ENCODE peak calls at places on chromosomes 7 and 10, in five cellular contexts. One of them, this sample, is unnamed.

GRCh38 chr10:8033812-8034665 is 20.4 kb upstream of the GATA3 start:
- DNase-seq in HCT116: no peak
- DNase-seq in K562: no peak
- DNase-seq in GM12878: no peak
- DNase-seq in HepG2: no peak
- DNase-seq in this sample: no peak

GRCh38 chr7:82406937-82407336 is 36.6 kb downstream of the CACNA2D1 start:
- DNase-seq in HCT116: no peak
- DNase-seq in K562: no peak
- DNase-seq in GM12878: no peak
- DNase-seq in HepG2: no peak
- DNase-seq in this sample: no peak

GRCh38 chr7:144629011-144629410 is 206.8 kb downstream of the TPK1 start:
- DNase-seq in HCT116: no peak
- DNase-seq in K562: no peak
- DNase-seq in GM12878: no peak
- DNase-seq in HepG2: no peak
- DNase-seq in this sample: no peak

GRCh38 chr7:88339195-88339922 is 32.7 kb upstream of the STEAP4 start:
- DNase-seq in HCT116: no peak
- DNase-seq in K562: no peak
- DNase-seq in GM12878: no peak
- DNase-seq in HepG2: no peak
- DNase-seq in this sample: no peak

GRCh38 chr7:23594879-23595604 is 2.1 kb upstream of the CCDC126 start:
- DNase-seq in HCT116: peak
- DNase-seq in K562: peak
- DNase-seq in GM12878: peak
- DNase-seq in HepG2: peak
- DNase-seq in this sample: no peak

GRCh38 chr10:122474145-122474739 is 12.9 kb downstream of the HTRA1 start:
- DNase-seq in HCT116: no peak
- DNase-seq in K562: no peak
- DNase-seq in GM12878: no peak
- DNase-seq in HepG2: no peak
- DNase-seq in this sample: no peak

GRCh38 chr7:108347616-108348015 is 108.6 kb downstream of the NRCAM start:
- DNase-seq in HCT116: no peak
- DNase-seq in K562: peak
- DNase-seq in GM12878: no peak
- DNase-seq in HepG2: peak
- DNase-seq in this sample: peak

GRCh38 chr10:132365102-132365501 is 31.9 kb upstream of the PWWP2B start:
- DNase-seq in HCT116: no peak
- DNase-seq in K562: no peak
- DNase-seq in GM12878: no peak
- DNase-seq in HepG2: no peak
- DNase-seq in this sample: no peak

GRCh38 chr10:104340099-104340594 is 1.9 kb upstream of the ITPRIP start:
- DNase-seq in HCT116: no peak
- DNase-seq in K562: peak
- DNase-seq in GM12878: no peak
- DNase-seq in HepG2: no peak
- DNase-seq in this sample: no peak

GRCh38 chr10:88565072-88565471 is 18.0 kb downstream of the RNLS start:
- DNase-seq in HCT116: peak
- DNase-seq in K562: no peak
- DNase-seq in GM12878: no peak
- DNase-seq in HepG2: no peak
- DNase-seq in this sample: no peak

GRCh38 chr7:19969859-19970493 is 196.6 kb upstream of the TMEM196 start:
- DNase-seq in HCT116: peak
- DNase-seq in K562: no peak
- DNase-seq in GM12878: no peak
- DNase-seq in HepG2: peak
- DNase-seq in this sample: no peak

GRCh38 chr7:73537051-73537450 is 15.0 kb upstream of the BAZ1B start:
- DNase-seq in HCT116: no peak
- DNase-seq in K562: no peak
- DNase-seq in GM12878: no peak
- DNase-seq in HepG2: no peak
- DNase-seq in this sample: no peak

GRCh38 chr10:24669285-24669861 is 54.3 kb downstream of the ARHGAP21 start:
- DNase-seq in HCT116: no peak
- DNase-seq in K562: no peak
- DNase-seq in GM12878: no peak
- DNase-seq in HepG2: no peak
- DNase-seq in this sample: no peak

GRCh38 chr10:79052311-79053080 is 16.3 kb upstream of the ZMIZ1 start:
- DNase-seq in HCT116: no peak
- DNase-seq in K562: peak
- DNase-seq in GM12878: no peak
- DNase-seq in HepG2: peak
- DNase-seq in this sample: no peak

DNA sequence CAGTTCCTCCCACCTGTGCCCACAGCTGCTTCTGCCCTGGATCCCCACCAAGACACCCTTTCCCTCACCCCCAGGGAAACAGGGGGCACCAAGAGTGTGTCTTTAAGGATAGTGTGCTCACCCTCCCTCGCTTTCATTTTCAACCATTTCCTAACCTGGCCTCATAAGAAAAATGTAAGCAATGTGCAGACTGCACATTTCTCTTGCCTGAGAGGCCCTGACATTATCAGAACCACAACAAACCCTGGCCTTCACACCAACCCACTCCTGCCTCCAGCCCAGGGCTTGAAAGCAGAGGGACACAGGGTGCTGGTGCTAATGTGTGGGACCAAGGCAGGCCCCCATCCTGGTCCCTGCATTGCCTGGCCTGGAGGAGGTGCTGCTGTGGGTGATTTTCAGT is 11.0 kb upstream of the IMPDH1 start:
- DNase-seq in HCT116: no peak
- DNase-seq in K562: no peak
- DNase-seq in GM12878: no peak
- DNase-seq in HepG2: no peak
- DNase-seq in this sample: no peak
- TF ChIP-seq SRF in HCT116: no peak
- TF ChIP-seq SRF in K562: no peak
- TF ChIP-seq SRF in GM12878: no peak
- TF ChIP-seq SRF in HepG2: no peak
- TF ChIP-seq SRF in this sample: no peak

GRCh38 chr7:114820993-114821945 is 100.6 kb upstream of the MDFIC start:
- DNase-seq in HCT116: no peak
- DNase-seq in K562: no peak
- DNase-seq in GM12878: no peak
- DNase-seq in HepG2: no peak
- DNase-seq in this sample: no peak

GRCh38 chr7:114822131-114822530 is 99.8 kb upstream of the MDFIC start:
- DNase-seq in HCT116: no peak
- DNase-seq in K562: no peak
- DNase-seq in GM12878: no peak
- DNase-seq in HepG2: no peak
- DNase-seq in this sample: no peak

GRCh38 chr7:114822844-114823243 is 99.0 kb upstream of the MDFIC start:
- DNase-seq in HCT116: no peak
- DNase-seq in K562: no peak
- DNase-seq in GM12878: no peak
- DNase-seq in HepG2: no peak
- DNase-seq in this sample: no peak

GRCh38 chr7:114819629-114820362 is 102.1 kb upstream of the MDFIC start:
- DNase-seq in HCT116: peak
- DNase-seq in K562: no peak
- DNase-seq in GM12878: no peak
- DNase-seq in HepG2: peak
- DNase-seq in this sample: no peak

GRCh38 chr7:114818501-114818900 is 103.4 kb upstream of the MDFIC start:
- DNase-seq in HCT116: peak
- DNase-seq in K562: no peak
- DNase-seq in GM12878: no peak
- DNase-seq in HepG2: no peak
- DNase-seq in this sample: no peak
- TF ChIP-seq SRF in HCT116: no peak
- TF ChIP-seq SRF in K562: no peak
- TF ChIP-seq SRF in GM12878: no peak
- TF ChIP-seq SRF in HepG2: no peak
- TF ChIP-seq SRF in this sample: no peak

GRCh38 chr10:32684291-32684690 is 238.4 kb downstream of the CCDC7 start:
- DNase-seq in HCT116: no peak
- DNase-seq in K562: no peak
- DNase-seq in GM12878: no peak
- DNase-seq in HepG2: no peak
- DNase-seq in this sample: no peak
- TF ChIP-seq SRF in HCT116: no peak
- TF ChIP-seq SRF in K562: no peak
- TF ChIP-seq SRF in GM12878: no peak
- TF ChIP-seq SRF in HepG2: no peak
- TF ChIP-seq SRF in this sample: no peak

DNA sequence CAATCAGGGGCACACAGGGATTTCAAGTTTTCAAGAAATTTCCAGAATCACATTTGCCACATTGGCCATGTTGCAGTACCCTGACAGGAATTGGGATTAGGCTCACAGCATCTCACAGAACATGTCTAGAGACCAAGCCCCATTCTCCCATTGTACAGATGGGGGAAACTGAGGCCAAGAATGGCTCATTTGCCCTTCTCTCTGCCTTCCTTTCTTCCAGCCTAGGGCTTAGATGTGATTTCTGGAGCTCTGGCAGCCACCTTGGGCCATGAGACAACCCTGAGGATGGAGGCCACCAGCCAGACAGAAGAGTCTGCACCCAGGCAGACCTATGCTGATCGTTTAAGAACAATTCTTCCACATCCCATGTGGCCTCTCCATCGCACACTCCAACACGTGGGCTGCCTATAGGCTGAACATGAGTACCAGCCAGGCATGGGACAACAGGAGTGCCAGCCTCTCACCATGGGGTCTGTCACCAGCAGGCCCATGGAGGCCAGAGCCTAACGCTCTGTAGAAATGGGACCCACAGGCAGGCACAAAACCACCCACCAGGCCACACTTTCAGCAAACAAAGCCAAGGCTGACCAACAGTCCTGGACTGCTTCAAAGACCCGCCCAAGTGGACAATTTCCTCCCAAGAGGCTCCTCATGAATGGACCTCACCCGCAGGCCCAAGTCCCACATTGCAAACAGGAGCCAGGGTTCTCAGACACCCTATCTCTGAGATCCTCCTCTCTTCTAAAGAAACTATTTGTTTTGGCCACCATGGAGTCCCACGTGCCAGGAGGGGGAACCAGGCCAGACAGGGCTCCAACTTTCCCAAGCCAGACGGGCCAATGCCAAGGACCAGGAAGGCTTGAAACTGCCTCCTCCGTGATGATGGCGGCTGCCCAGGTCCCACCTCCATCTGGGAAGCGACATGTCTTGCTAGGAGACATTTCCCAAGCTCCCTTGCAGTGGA is 20.7 kb downstream of the PDGFA start:
- DNase-seq in HCT116: no peak
- DNase-seq in K562: no peak
- DNase-seq in GM12878: no peak
- DNase-seq in HepG2: no peak
- DNase-seq in this sample: no peak
- TF ChIP-seq SRF in HCT116: no peak
- TF ChIP-seq SRF in K562: no peak
- TF ChIP-seq SRF in GM12878: no peak
- TF ChIP-seq SRF in HepG2: no peak
- TF ChIP-seq SRF in this sample: no peak

GRCh38 chr7:156964971-156965370 is 15.5 kb downstream of the NOM1 start:
- DNase-seq in HCT116: no peak
- DNase-seq in K562: no peak
- DNase-seq in GM12878: no peak
- DNase-seq in HepG2: no peak
- DNase-seq in this sample: no peak
- TF ChIP-seq SRF in HCT116: no peak
- TF ChIP-seq SRF in K562: no peak
- TF ChIP-seq SRF in GM12878: no peak
- TF ChIP-seq SRF in HepG2: no peak
- TF ChIP-seq SRF in this sample: no peak

This sample was measured in H1.